ENCODE peak calls at places on chromosomes 13 and 19, in six cellular contexts. One of them, this sample, is unnamed.

GRCh38 chr13:43985437-43986051 is 105.8 kb downstream of the LACC1 start:
- DNase-seq in type B pancreatic cell: no peak
- DNase-seq in heart right ventricle: no peak
- DNase-seq in K562: no peak
- DNase-seq in neural crest cell: no peak
- DNase-seq in mesothelial cell of epicardium: no peak
- DNase-seq in this sample: no peak

GRCh38 chr13:80132741-80133601 is 208.0 kb downstream of the SPRY2 start:
- DNase-seq in K562: no peak
- DNase-seq in neural crest cell: peak
- DNase-seq in type B pancreatic cell: no peak
- DNase-seq in heart right ventricle: peak
- DNase-seq in mesothelial cell of epicardium: peak
- DNase-seq in this sample: no peak

GRCh38 chr19:39390460-39390758 is 497 bp downstream of the PAF1 start:
- DNase-seq in mesothelial cell of epicardium: no peak
- DNase-seq in type B pancreatic cell: no peak
- DNase-seq in K562: no peak
- DNase-seq in heart right ventricle: no peak
- DNase-seq in neural crest cell: no peak
- DNase-seq in this sample: no peak

GRCh38 chr13:27001705-27002104 is 169.9 kb downstream of the USP12 start:
- DNase-seq in neural crest cell: no peak
- DNase-seq in K562: no peak
- DNase-seq in heart right ventricle: no peak
- DNase-seq in mesothelial cell of epicardium: no peak
- DNase-seq in type B pancreatic cell: no peak
- DNase-seq in this sample: no peak

GRCh38 chr13:79477968-79478367 is 3.0 kb upstream of the NDFIP2 start:
- DNase-seq in K562: no peak
- DNase-seq in mesothelial cell of epicardium: no peak
- DNase-seq in heart right ventricle: peak
- DNase-seq in type B pancreatic cell: no peak
- DNase-seq in neural crest cell: no peak
- DNase-seq in this sample: no peak

GRCh38 chr19:5961969-5962945 is 15.7 kb downstream of the RANBP3 start:
- DNase-seq in K562: no peak
- DNase-seq in heart right ventricle: no peak
- DNase-seq in mesothelial cell of epicardium: no peak
- DNase-seq in type B pancreatic cell: no peak
- DNase-seq in neural crest cell: no peak
- DNase-seq in this sample: no peak

GRCh38 chr19:35704218-35704617 is at the start of gene ZBTB32:
- DNase-seq in mesothelial cell of epicardium: peak
- DNase-seq in neural crest cell: peak
- DNase-seq in K562: peak
- DNase-seq in type B pancreatic cell: no peak
- DNase-seq in heart right ventricle: no peak
- DNase-seq in this sample: no peak

GRCh38 chr13:29877456-29878096 is 27.2 kb upstream of the UBL3 start:
- DNase-seq in type B pancreatic cell: no peak
- DNase-seq in neural crest cell: no peak
- DNase-seq in mesothelial cell of epicardium: no peak
- DNase-seq in K562: no peak
- DNase-seq in heart right ventricle: no peak
- DNase-seq in this sample: no peak

GRCh38 chr19:13398780-13399726 is 107.2 kb downstream of the CACNA1A start:
- DNase-seq in neural crest cell: no peak
- DNase-seq in type B pancreatic cell: no peak
- DNase-seq in heart right ventricle: peak
- DNase-seq in mesothelial cell of epicardium: no peak
- DNase-seq in K562: peak
- DNase-seq in this sample: no peak

GRCh38 chr19:37992761-37993160 is 85.8 kb downstream of the SIPA1L3 start:
- DNase-seq in type B pancreatic cell: no peak
- DNase-seq in K562: no peak
- DNase-seq in heart right ventricle: no peak
- DNase-seq in neural crest cell: no peak
- DNase-seq in mesothelial cell of epicardium: no peak
- DNase-seq in this sample: no peak

GRCh38 chr13:110113284-110113764 is 193.6 kb downstream of the COL4A1 start:
- DNase-seq in neural crest cell: no peak
- DNase-seq in mesothelial cell of epicardium: no peak
- DNase-seq in type B pancreatic cell: no peak
- DNase-seq in heart right ventricle: no peak
- DNase-seq in K562: no peak
- DNase-seq in this sample: no peak

GRCh38 chr19:42121666-42122069 is 10.6 kb downstream of the POU2F2 start:
- DNase-seq in type B pancreatic cell: no peak
- DNase-seq in mesothelial cell of epicardium: no peak
- DNase-seq in neural crest cell: no peak
- DNase-seq in K562: no peak
- DNase-seq in heart right ventricle: peak
- DNase-seq in this sample: no peak

GRCh38 chr13:67273001-67273400 is 42.9 kb upstream of the PCDH9 start:
- DNase-seq in K562: no peak
- DNase-seq in neural crest cell: no peak
- DNase-seq in mesothelial cell of epicardium: no peak
- DNase-seq in type B pancreatic cell: no peak
- DNase-seq in heart right ventricle: no peak
- DNase-seq in this sample: no peak

GRCh38 chr19:32343550-32344262 is 1.7 kb upstream of the ZNF507 start:
- DNase-seq in neural crest cell: no peak
- DNase-seq in heart right ventricle: no peak
- DNase-seq in type B pancreatic cell: no peak
- DNase-seq in mesothelial cell of epicardium: no peak
- DNase-seq in K562: no peak
- DNase-seq in this sample: no peak

GRCh38 chr19:52993342-52994178 is 20.2 kb upstream of the ERVV-1 start:
- DNase-seq in mesothelial cell of epicardium: peak
- DNase-seq in type B pancreatic cell: peak
- DNase-seq in heart right ventricle: peak
- DNase-seq in neural crest cell: peak
- DNase-seq in K562: peak
- DNase-seq in this sample: peak

GRCh38 chr19:15107056-15108010 is at the start of gene SYDE1:
- DNase-seq in type B pancreatic cell: no peak
- DNase-seq in heart right ventricle: peak
- DNase-seq in mesothelial cell of epicardium: peak
- DNase-seq in neural crest cell: peak
- DNase-seq in K562: no peak
- DNase-seq in this sample: no peak

GRCh38 chr19:14459703-14460102 is 15.5 kb downstream of the PTGER1 start:
- DNase-seq in K562: no peak
- DNase-seq in type B pancreatic cell: no peak
- DNase-seq in mesothelial cell of epicardium: no peak
- DNase-seq in neural crest cell: no peak
- DNase-seq in heart right ventricle: no peak
- DNase-seq in this sample: no peak

GRCh38 chr13:112252744-112253590 is 123.2 kb upstream of the SPACA7 start:
- DNase-seq in heart right ventricle: no peak
- DNase-seq in neural crest cell: no peak
- DNase-seq in K562: no peak
- DNase-seq in mesothelial cell of epicardium: no peak
- DNase-seq in type B pancreatic cell: no peak
- DNase-seq in this sample: no peak

GRCh38 chr13:95123726-95124125 is 177.5 kb downstream of the ABCC4 start:
- DNase-seq in neural crest cell: no peak
- DNase-seq in type B pancreatic cell: no peak
- DNase-seq in heart right ventricle: no peak
- DNase-seq in mesothelial cell of epicardium: no peak
- DNase-seq in K562: no peak
- DNase-seq in this sample: no peak

GRCh38 chr13:40652588-40652940 is 13.9 kb downstream of the FOXO1 start:
- DNase-seq in heart right ventricle: no peak
- DNase-seq in mesothelial cell of epicardium: no peak
- DNase-seq in K562: no peak
- DNase-seq in type B pancreatic cell: no peak
- DNase-seq in neural crest cell: no peak
- DNase-seq in this sample: no peak

GRCh38 chr13:40648040-40648439 is 18.4 kb downstream of the FOXO1 start:
- DNase-seq in K562: no peak
- DNase-seq in mesothelial cell of epicardium: no peak
- DNase-seq in heart right ventricle: no peak
- DNase-seq in type B pancreatic cell: no peak
- DNase-seq in neural crest cell: no peak
- DNase-seq in this sample: no peak

GRCh38 chr13:40653558-40654318 is 12.7 kb downstream of the FOXO1 start:
- DNase-seq in neural crest cell: no peak
- DNase-seq in K562: no peak
- DNase-seq in type B pancreatic cell: no peak
- DNase-seq in heart right ventricle: no peak
- DNase-seq in mesothelial cell of epicardium: no peak
- DNase-seq in this sample: no peak

GRCh38 chr13:40648841-40649240 is 17.6 kb downstream of the FOXO1 start:
- DNase-seq in mesothelial cell of epicardium: no peak
- DNase-seq in type B pancreatic cell: no peak
- DNase-seq in K562: no peak
- DNase-seq in neural crest cell: no peak
- DNase-seq in heart right ventricle: no peak
- DNase-seq in this sample: no peak

DNA sequence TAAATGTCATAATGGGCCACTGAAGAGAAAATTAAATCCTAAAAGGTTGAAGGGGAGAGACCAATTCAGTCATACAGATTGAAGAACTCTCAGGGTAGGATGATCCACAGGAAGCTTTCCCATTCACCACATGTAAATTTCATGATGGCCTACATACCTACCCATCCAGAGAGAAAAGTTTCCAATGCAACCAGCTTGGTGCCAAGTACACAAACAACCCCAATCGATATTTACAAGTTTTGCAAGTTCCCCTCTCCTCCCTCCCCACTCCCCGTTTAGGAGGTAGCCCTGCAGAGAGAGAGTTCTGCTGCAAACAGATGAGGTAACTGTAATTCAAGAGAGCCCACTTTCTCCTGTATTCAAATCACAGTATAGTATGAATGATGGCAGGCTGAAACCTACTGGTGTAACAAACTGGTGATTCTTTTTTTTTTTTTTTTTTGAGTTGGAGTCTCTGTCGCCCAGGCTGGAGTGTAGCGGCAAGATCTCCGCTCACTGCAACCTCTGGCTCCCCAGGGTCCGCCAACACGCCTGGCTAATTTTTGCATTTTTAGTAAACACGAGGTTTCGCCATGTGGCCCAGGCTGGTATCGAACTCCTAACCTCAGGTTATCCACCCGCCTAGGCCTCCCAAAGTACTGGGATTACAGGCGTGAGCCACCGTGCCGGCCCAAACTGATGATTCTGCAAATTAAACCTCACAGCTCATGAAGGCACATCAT is 14.4 kb downstream of the FOXO1 start:
- DNase-seq in heart right ventricle: no peak
- DNase-seq in type B pancreatic cell: no peak
- DNase-seq in mesothelial cell of epicardium: no peak
- DNase-seq in neural crest cell: no peak
- DNase-seq in K562: no peak
- DNase-seq in this sample: no peak
- TF ChIP-seq CTCF in heart right ventricle: no peak
- TF ChIP-seq CTCF in type B pancreatic cell: no peak
- TF ChIP-seq CTCF in mesothelial cell of epicardium: no peak
- TF ChIP-seq CTCF in neural crest cell: no peak
- TF ChIP-seq CTCF in K562: no peak
- TF ChIP-seq CTCF in this sample: no peak

DNA sequence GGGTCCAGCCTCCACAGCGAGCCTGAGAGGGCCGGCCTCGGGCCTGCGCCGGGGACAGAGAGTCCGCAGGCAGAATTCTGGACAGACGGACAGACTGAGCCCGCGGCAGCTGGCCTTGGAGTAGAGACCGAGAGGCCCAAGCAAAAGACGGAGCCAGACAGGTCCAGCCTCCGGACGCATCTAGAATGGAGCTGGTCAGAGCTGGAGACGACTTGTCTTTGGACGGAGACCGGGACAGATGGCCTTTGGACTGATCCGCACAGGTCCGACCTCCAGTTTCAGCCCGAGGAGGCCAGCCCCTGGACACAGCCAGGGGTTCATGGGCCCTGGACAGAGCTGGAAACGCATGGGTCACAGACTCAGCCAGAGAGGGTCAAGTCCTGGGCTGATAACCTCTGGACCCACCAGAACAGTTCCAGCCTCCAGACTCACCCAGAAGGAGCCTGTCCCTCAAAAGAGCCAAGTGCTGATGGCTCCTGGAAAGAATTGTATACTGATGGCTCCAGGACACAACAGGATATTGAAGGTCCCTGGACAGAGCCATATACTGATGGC is 490 bp downstream of the ITPKC start:
- DNase-seq in mesothelial cell of epicardium: no peak
- DNase-seq in K562: peak
- DNase-seq in neural crest cell: no peak
- DNase-seq in type B pancreatic cell: no peak
- DNase-seq in heart right ventricle: no peak
- DNase-seq in this sample: no peak
- TF ChIP-seq CTCF in mesothelial cell of epicardium: no peak
- TF ChIP-seq CTCF in K562: no peak
- TF ChIP-seq CTCF in neural crest cell: no peak
- TF ChIP-seq CTCF in type B pancreatic cell: no peak
- TF ChIP-seq CTCF in heart right ventricle: no peak
- TF ChIP-seq CTCF in this sample: no peak

GRCh38 chr13:45681101-45681500 is 21.0 kb upstream of the CBY2 start:
- DNase-seq in K562: no peak
- DNase-seq in type B pancreatic cell: no peak
- DNase-seq in mesothelial cell of epicardium: no peak
- DNase-seq in heart right ventricle: no peak
- DNase-seq in neural crest cell: no peak
- DNase-seq in this sample: no peak

GRCh38 chr13:45682494-45683008 is 19.6 kb upstream of the CBY2 start:
- DNase-seq in heart right ventricle: no peak
- DNase-seq in type B pancreatic cell: no peak
- DNase-seq in mesothelial cell of epicardium: no peak
- DNase-seq in K562: no peak
- DNase-seq in neural crest cell: no peak
- DNase-seq in this sample: no peak

GRCh38 chr13:45678282-45678681 is 23.8 kb upstream of the CBY2 start:
- DNase-seq in type B pancreatic cell: no peak
- DNase-seq in neural crest cell: no peak
- DNase-seq in mesothelial cell of epicardium: no peak
- DNase-seq in K562: no peak
- DNase-seq in heart right ventricle: no peak
- DNase-seq in this sample: no peak

DNA sequence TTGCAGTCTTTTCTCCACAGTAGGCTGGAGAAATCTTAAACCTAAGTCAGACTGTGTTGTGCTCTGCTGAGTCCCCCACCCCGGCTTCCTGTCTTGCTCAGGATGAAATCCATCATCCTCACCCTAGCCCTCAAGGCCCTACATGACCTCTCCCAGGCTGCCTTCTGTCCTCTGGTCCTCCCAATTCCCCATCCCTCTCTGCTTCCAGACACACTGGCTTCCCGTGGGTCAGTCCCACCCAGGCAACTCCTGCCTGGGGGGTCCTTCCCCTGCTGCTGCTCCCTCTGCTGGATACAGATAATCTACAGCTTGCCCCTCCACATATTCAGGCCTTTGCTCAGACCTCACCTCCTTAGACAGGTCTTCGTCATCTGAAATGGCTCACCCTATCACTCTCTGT is 18.4 kb upstream of the CBY2 start:
- DNase-seq in heart right ventricle: no peak
- DNase-seq in mesothelial cell of epicardium: no peak
- DNase-seq in neural crest cell: no peak
- DNase-seq in type B pancreatic cell: no peak
- DNase-seq in K562: peak
- DNase-seq in this sample: no peak
- TF ChIP-seq CTCF in heart right ventricle: no peak
- TF ChIP-seq CTCF in mesothelial cell of epicardium: no peak
- TF ChIP-seq CTCF in neural crest cell: peak
- TF ChIP-seq CTCF in type B pancreatic cell: peak
- TF ChIP-seq CTCF in K562: peak
- TF ChIP-seq CTCF in this sample: no peak

GRCh38 chr13:70310720-70311119 is 202.5 kb upstream of the KLHL1 start:
- DNase-seq in type B pancreatic cell: no peak
- DNase-seq in mesothelial cell of epicardium: no peak
- DNase-seq in neural crest cell: peak
- DNase-seq in heart right ventricle: no peak
- DNase-seq in K562: no peak
- DNase-seq in this sample: no peak
- TF ChIP-seq CTCF in type B pancreatic cell: peak
- TF ChIP-seq CTCF in mesothelial cell of epicardium: peak
- TF ChIP-seq CTCF in neural crest cell: peak
- TF ChIP-seq CTCF in heart right ventricle: peak
- TF ChIP-seq CTCF in K562: no peak
- TF ChIP-seq CTCF in this sample: no peak

This sample was measured in omental fat pad.